ENCODE peak calls at places on chromosomes 11 and 22, in eight cellular contexts. R, N, Z, U, O, B, L and G are unnamed samples.

GRCh38 chr11:115462004-115462541 is 42.1 kb downstream of the CADM1 start:
- DNase-seq in U (no peak), L (no peak), N (no peak), R (no peak), Z (no peak), O (no peak), B (no peak), G (peak; percentile 18)

GRCh38 chr11:132982769-132983168 is 549.5 kb downstream of the OPCML start:
- DNase-seq in Z (no peak), R (no peak), O (no peak), L (no peak), B (no peak), U (no peak), N (no peak), G (no peak)

GRCh38 chr11:1232328-1233321 is 9.8 kb downstream of the MUC5B start:
- DNase-seq in B (peak; percentile 60), R (peak; percentile 39), N (no peak), U (no peak), O (no peak), L (peak; percentile 59), Z (peak; percentile 49), G (peak; percentile 6)

GRCh38 chr11:108931168-108931567 is 266.3 kb downstream of the DDX10 start:
- DNase-seq in R (no peak), L (no peak), O (no peak), U (no peak), B (no peak), N (no peak), Z (no peak), G (no peak)

GRCh38 chr11:10809373-10810199 is 860 bp upstream of the EIF4G2 start:
- DNase-seq in R (peak; percentile 80), U (no peak), L (peak; percentile 61), Z (no peak), B (no peak), N (no peak), O (peak; percentile 15), G (no peak)

GRCh38 chr22:23424031-23424430 is 156.1 kb downstream of the IGLL1 start:
- DNase-seq in Z (no peak), N (no peak), U (no peak), O (no peak), L (no peak), B (no peak), R (no peak), G (no peak)

GRCh38 chr11:73350908-73351636 is 25.1 kb upstream of the RELT start:
- DNase-seq in L (peak; percentile 35), O (peak; percentile 37), N (peak; percentile 48), Z (no peak), B (no peak), U (peak; percentile 40), R (peak; percentile 63), G (peak; percentile 46)

GRCh38 chr11:67584205-67584880 is 731 bp downstream of the GSTP1 start:
- DNase-seq in N (no peak), U (no peak), B (peak; percentile 93), O (peak; percentile 62), L (peak; percentile 88), R (peak; percentile 60), Z (peak; percentile 86), G (peak; percentile 75)

GRCh38 chr11:27471588-27472397 is 797 bp downstream of the LGR4 start:
- DNase-seq in N (no peak), L (peak; percentile 47), U (no peak), Z (peak; percentile 55), B (peak; percentile 72), R (peak; percentile 66), O (no peak), G (peak; percentile 38)

GRCh38 chr22:49968313-49968830 is 7.8 kb downstream of the PIM3 start:
- DNase-seq in B (peak; percentile 69), R (peak; percentile 46), N (no peak), O (no peak), U (no peak), L (peak; percentile 20), Z (peak; percentile 60), G (peak; percentile 23)

GRCh38 chr22:31789803-31790202 is 36.0 kb downstream of the DEPDC5 start:
- DNase-seq in Z (no peak), U (no peak), B (no peak), L (no peak), R (no peak), O (no peak), N (no peak), G (no peak)

GRCh38 chr11:11552688-11553087 is 69.1 kb downstream of the GALNT18 start:
- DNase-seq in N (no peak), U (no peak), Z (no peak), B (peak; percentile 77), R (no peak), O (no peak), L (no peak), G (no peak)

GRCh38 chr22:37562049-37562784 is 1.9 kb downstream of the CDC42EP1 start:
- DNase-seq in N (no peak), Z (peak; percentile 41), O (no peak), B (no peak), U (no peak), R (no peak), L (no peak), G (no peak)

GRCh38 chr22:37566329-37566837 is 6.1 kb downstream of the CDC42EP1 start:
- DNase-seq in Z (peak; percentile 41), O (no peak), L (no peak), B (peak; percentile 79), R (no peak), U (no peak), N (no peak), G (no peak)

GRCh38 chr22:37563153-37564081 is 3.1 kb downstream of the CDC42EP1 start:
- DNase-seq in R (no peak), Z (peak; percentile 81), U (peak; percentile 97), N (no peak), L (peak; percentile 84), O (peak; percentile 68), B (peak; percentile 82), G (peak; percentile 69)

GRCh38 chr22:37565830-37566229 is 5.5 kb downstream of the CDC42EP1 start:
- DNase-seq in L (no peak), Z (peak; percentile 33), O (no peak), N (no peak), U (no peak), R (no peak), B (no peak), G (no peak)

DNA sequence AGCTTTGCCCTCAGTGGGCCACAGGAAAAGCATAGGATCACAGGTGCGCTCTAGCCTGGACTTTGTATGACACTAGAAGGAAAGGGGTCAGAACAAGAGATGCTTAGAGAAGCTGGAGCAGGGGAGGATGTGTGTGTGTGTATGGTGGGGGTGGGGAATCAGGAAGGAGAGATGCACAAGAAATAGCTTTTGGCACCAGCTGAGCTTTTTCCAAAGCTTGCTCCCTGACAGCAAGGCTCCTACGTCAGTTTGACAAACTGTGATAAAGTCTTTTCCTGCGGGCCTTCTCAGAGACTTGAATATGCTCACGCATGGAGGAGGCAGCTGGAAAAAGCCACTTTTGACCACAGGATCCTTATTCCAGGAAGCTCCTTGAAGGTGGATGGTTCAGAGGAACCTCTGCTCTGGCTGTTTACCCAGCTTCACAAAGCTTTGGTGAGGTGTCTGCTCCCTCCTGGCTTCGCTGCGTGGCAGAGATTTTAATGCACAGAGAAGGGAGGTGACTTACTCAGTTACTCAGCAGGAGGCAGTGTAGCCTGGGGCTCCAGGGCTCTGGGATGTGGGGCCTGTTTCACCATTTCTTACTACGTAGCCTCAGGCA is 3.9 kb downstream of the CDC42EP1 start:
- DNase-seq in R (no peak), U (no peak), Z (no peak), O (no peak), N (no peak), L (no peak), B (no peak), G (no peak)
- H3K4me1 ChIP-seq in R (peaks cover 43% of the 10 kb centered on the region), U (peaks cover 81% of the 10 kb centered on the region), Z (peaks cover 37% of the 10 kb centered on the region), O (peaks cover 89% of the 10 kb centered on the region), N (peaks cover 40% of the 10 kb centered on the region), L (peaks cover 38% of the 10 kb centered on the region), B (peaks cover 81% of the 10 kb centered on the region), G (peaks cover 97% of the 10 kb centered on the region)

GRCh38 chr11:60974726-60975125 is 3.2 kb downstream of the CD6 start:
- DNase-seq in Z (no peak), U (no peak), O (no peak), N (no peak), B (no peak), L (no peak), R (no peak), G (no peak)
- H3K4me3 ChIP-seq in Z (no peak overlapping the region), U (no peak overlapping the region), O (no peak overlapping the region), N (no peak overlapping the region), B (no peak overlapping the region), L (no peak overlapping the region), R (no peak overlapping the region), G (no peak overlapping the region)

DNA sequence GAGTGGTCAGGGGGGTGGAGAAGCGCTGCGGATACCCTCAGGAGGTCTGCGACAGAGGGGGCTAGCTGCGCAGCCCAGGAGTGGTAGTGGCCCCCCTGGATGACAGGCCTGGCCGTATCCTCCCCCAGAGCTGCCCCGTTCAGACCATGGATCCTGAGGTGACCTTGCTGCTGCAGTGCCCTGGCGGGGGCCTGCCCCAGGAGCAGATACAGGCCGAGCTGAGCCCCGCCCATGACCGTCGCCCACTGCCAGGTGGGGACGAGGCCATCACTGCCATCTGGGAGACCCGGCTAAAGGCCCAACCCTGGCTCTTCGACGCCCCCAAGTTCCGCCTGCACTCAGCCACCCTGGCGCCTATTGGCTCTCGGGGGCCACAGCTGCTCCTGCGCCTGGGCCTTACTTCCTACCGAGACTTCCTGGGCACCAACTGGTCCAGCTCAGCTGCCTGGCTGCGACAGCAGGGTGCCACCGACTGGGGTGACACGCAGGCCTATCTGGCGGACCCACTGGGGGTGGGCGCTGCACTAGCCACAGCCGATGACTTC is 505 bp downstream of the NUDT22 start:
- DNase-seq in O (no peak), R (no peak), U (peak; percentile 50), B (peak; percentile 87), Z (peak; percentile 76), L (peak; percentile 79), N (no peak), G (peak; percentile 60)
- TF ChIP-seq CTCF in O (no peak), R (no peak), U (no peak), B (no peak), Z (no peak), L (no peak), N (no peak), G (no peak)

DNA sequence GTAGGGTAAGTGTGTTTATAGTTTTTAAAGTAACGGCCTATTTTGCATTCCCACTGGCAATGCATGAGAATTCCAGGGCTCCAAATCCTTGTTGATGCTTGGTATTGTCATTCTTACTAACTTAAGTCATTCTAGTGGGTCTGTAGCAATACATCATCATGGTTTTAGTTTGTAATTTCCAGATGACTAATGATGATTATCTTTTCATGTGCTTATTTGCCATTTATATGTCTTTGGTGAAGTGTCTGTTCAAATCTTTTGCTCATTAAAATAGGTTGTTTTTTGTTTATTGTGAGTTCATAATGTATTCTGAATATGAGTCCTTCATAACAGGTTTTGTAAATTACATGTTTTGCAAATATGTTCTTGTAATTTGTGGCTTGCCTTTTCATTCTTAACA is 31.2 kb downstream of the MTMR3 start:
- DNase-seq in Z (no peak), U (no peak), O (no peak), B (no peak), N (peak; percentile 64), R (no peak), L (no peak), G (no peak)
- H3K4me1 ChIP-seq in Z (peaks cover 97% of the 10 kb centered on the region), U (peaks cover 58% of the 10 kb centered on the region), O (peaks cover 59% of the 10 kb centered on the region), B (peaks cover 68% of the 10 kb centered on the region), N (peaks cover 37% of the 10 kb centered on the region), R (peaks cover 10% of the 10 kb centered on the region), L (peaks cover 7% of the 10 kb centered on the region), G (peaks cover 93% of the 10 kb centered on the region)